ENCODE peak calls at places on chromosomes 5 and 9, in four cellular contexts. Y, Z, A and J are unnamed samples.

GRCh38 chr5:167820266-167820988 is 471.0 kb upstream of the WWC1 start:
- DNase-seq in Y (no peak), Z (no peak), A (no peak), J (no peak)

GRCh38 chr5:66958126-66958983 is 238.2 kb downstream of the CD180 start:
- DNase-seq in Y (peak; percentile 55), Z (no peak), A (no peak), J (no peak)

GRCh38 chr5:43313854-43314457 is 744 bp upstream of the HMGCS1 start:
- DNase-seq in Y (no peak), Z (no peak), A (no peak), J (no peak)

GRCh38 chr5:123358751-123359150 is 64.5 kb downstream of the CEP120 start:
- DNase-seq in Y (no peak), Z (no peak), A (no peak), J (no peak)

GRCh38 chr5:176863765-176864098 is 35.4 kb downstream of the HK3 start:
- DNase-seq in Y (no peak), Z (no peak), A (no peak), J (no peak)

GRCh38 chr9:5514608-5515260 is 4.4 kb downstream of the PDCD1LG2 start:
- DNase-seq in Y (no peak), Z (no peak), A (no peak), J (no peak)

GRCh38 chr9:136016221-136016881 is 55.2 kb upstream of the UBAC1 start:
- DNase-seq in Y (no peak), Z (no peak), A (no peak), J (no peak)

GRCh38 chr5:85182344-85182743 is 797.7 kb upstream of the EDIL3 start:
- DNase-seq in Y (no peak), Z (no peak), A (no peak), J (no peak)

GRCh38 chr9:95411211-95411892 is 93.8 kb upstream of the FANCC start:
- DNase-seq in Y (no peak), Z (no peak), A (no peak), J (no peak)

DNA sequence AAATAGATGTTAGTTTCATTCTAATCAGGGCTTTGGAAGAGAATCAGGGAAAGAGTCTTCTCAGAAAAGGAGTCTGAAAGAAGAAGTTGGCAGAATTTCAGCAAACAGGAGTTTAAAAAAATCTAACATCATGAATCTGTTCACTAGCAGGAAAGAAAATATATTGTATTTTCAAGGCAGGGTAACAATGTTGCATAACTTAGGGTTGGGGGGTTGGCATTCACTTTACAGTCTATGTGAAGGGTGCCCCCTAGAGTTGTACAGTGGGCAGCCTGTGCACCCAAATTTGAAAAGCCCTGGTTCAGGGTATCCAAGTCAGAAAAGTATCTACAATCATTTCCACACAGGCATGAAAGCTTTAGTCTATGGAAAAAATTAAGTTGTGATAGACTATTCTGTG is 348.4 kb upstream of the SLC30A5 start:
- DNase-seq in Y (no peak), Z (no peak), A (no peak), J (no peak)
- TF ChIP-seq CTCF in Y (peak; percentile 47), Z (peak; percentile 34), A (peak; percentile 49), J (peak; percentile 48)

GRCh38 chr5:138276402-138277054 is 2.1 kb upstream of the GFRA3 start:
- DNase-seq in Y (no peak), Z (no peak), A (peak; percentile 44), J (no peak)
- TF ChIP-seq CTCF in Y (no peak), Z (no peak), A (no peak), J (no peak)

GRCh38 chr9:120714846-120715231 is 569 bp upstream of the MEGF9 start:
- DNase-seq in Y (no peak), Z (no peak), A (no peak), J (no peak)

GRCh38 chr9:120712539-120713031 is 1.7 kb downstream of the MEGF9 start:
- DNase-seq in Y (no peak), Z (no peak), A (no peak), J (no peak)

GRCh38 chr9:120714088-120714845 is at the start of gene MEGF9:
- DNase-seq in Y (peak; percentile 96), Z (peak; percentile 94), A (peak; percentile 99), J (peak; percentile 96)

GRCh38 chr9:120711841-120712538 is 2.3 kb downstream of the MEGF9 start:
- DNase-seq in Y (no peak), Z (no peak), A (no peak), J (no peak)

DNA sequence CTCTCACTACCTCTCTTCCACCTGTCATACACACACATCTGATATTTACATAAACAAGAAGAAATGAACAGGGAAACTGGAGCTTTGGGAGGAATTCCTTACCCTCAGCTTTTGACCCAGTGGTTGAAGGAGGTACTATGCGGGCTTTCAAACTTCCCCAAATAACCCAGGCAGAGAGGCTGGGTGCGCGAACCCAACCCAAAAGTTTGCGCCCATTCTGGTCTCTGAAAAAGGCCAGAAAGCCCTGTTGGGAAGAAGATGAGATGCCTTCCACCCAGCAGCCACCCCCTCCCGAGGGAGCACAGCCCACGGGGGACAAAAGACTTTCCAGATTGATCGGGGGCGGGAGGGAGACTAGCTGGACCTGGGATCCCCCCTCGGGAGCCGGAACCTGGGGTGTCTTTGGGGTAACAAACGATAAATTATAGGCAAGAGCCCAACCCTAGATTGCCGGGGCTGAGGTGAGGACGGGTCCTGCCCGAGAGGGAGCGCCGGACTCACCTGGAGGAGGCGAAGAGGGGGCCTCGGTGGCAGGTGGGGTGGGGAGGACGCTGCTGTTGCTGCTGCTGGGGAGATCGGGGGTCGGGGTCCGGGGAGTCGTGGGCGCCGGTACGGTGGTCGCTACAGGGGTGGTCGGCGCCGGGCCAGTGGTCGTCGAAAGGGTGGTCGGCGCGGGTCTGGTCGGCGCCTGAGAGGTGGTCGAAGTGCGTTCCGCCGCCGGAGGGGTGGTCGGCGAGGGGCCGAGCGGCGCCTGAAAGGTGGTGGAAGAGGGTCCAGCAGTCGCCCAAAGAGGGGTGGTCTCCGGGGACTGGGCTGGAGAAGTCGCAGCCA is 798 bp downstream of the MEGF9 start:
- DNase-seq in Y (no peak), Z (peak; percentile 28), A (peak; percentile 42), J (no peak)
- TF ChIP-seq CTCF in Y (no peak), Z (no peak), A (no peak), J (peak; percentile 50)

DNA sequence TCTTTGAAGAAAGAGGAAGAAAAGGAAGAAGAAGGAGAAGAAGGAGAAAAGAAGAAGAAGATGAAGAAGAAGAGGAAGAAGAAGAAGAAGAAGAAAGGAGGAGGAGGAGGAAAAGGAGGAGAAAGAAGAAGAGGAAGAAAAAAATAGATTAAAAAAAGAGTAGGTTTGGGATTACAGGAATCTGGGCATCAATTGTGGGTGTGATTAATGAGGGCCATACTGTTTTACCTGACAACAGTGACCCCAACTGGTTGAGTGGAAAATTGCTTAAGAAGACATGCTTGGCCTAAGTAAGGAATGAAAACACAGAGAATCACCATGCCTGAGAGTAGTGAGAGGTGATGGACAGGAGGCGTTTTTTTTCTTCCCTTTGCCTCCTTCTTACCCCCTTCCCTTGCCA is 114.6 kb downstream of the FAM170A start:
- DNase-seq in Y (peak; percentile 53), Z (peak; percentile 6), A (peak; percentile 57), J (no peak)
- TF ChIP-seq CTCF in Y (peak; percentile 58), Z (no peak), A (peak; percentile 78), J (peak; percentile 72)

GRCh38 chr5:128413356-128413755 is 124.7 kb downstream of the FBN2 start:
- DNase-seq in Y (no peak), Z (no peak), A (no peak), J (no peak)

GRCh38 chr5:128408622-128409021 is 129.4 kb downstream of the FBN2 start:
- DNase-seq in Y (no peak), Z (no peak), A (peak; percentile 10), J (no peak)

GRCh38 chr5:128409401-128409800 is 128.6 kb downstream of the FBN2 start:
- DNase-seq in Y (no peak), Z (no peak), A (no peak), J (no peak)

GRCh38 chr5:128414469-128414868 is 123.6 kb downstream of the FBN2 start:
- DNase-seq in Y (no peak), Z (no peak), A (no peak), J (no peak)

DNA sequence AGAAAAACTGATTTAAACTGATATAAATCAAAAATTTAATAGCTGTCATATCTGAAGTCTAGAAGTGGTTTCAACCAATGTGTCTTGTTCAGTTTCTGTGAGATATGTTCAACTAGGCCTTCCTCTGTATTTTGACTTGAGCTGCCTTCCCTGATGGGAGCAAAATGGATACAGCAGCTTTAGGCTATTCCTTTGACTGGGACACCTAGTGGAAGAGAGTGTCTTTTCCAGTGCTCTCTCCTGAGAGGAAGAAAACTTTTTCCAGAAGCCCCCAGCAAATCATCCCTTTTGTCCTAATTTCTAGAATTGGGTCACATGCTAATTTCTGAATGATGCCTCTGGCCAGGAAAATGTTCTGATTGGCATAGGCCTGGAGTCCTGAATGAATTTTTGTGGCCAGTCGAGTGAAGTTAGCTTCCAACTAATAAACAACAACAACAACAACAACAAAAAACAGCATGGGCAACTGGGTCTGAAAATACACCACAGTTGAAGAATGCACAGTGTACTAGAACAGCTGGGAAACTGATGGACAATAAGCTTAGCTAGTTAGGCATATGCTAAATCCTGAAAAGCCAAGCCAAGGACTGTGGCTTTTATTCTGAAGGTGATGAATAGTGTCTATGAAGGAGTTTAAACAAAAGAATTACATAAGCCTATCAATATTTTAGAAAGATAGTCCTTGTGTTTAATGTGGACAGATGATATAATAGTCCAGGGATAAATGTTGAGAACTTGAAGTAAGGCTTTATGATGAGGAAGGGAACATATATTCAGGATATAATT is 125.7 kb downstream of the FBN2 start:
- DNase-seq in Y (no peak), Z (no peak), A (no peak), J (no peak)
- TF ChIP-seq CTCF in Y (peak; percentile 20), Z (no peak), A (no peak), J (peak; percentile 19)

DNA sequence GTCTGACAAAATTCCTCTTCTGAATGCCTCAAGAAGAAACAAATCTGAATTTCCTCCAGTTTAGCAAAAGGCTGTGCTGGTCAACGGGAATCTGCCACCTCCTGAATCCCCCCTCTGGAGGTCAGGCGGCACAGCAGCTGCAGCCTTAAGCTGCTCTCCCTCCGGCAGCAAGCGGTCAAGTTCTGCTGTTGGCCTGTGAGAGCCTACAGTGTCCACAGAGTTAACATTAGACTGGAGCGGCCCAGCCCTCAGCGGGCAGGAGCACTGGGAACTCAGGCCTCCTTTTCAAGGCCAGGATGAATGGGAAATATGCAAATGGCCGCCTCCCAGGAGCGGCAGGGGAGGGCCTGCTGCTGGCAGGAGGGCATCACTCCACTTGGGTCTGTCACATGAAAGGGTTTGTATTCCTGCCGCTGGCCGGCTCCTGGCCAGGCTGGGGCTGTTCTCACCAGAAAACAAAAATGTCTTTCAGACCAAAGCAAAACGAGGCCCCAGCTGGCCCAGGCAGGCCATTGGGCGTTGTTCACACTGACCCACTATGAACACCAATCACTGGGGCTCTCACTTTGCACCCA is 8.2 kb downstream of the ACSL6 start:
- DNase-seq in Y (no peak), Z (no peak), A (no peak), J (no peak)
- TF ChIP-seq CTCF in Y (peak; percentile 53), Z (no peak), A (no peak), J (peak; percentile 68)

GRCh38 chr5:133082128-133082527 is 30.3 kb downstream of the HSPA4 start:
- DNase-seq in Y (no peak), Z (no peak), A (no peak), J (no peak)
- TF ChIP-seq CTCF in Y (no peak), Z (no peak), A (no peak), J (no peak)

DNA sequence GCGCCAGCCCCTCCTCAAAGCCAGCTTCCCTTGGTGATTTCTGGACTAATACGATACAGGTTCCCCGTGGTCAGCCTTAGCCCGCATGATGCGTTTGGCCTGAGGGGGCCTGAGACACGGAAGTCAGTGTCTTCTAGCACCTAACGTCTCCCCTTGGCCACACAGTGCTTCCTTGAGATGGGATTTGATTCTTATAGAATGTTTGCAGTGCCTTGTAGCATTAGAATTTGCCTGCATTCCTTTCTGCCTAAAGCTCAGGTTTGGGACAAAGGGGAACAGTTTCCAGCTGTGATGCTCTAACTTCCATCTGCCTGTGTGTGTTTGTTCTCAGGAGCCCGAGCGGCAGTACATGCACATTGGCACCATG is 34.4 kb downstream of the CFAP90 start:
- DNase-seq in Y (no peak), Z (no peak), A (no peak), J (no peak)
- TF ChIP-seq CTCF in Y (no peak), Z (peak; percentile 2), A (no peak), J (peak; percentile 3)

GRCh38 chr9:73841018-73841417 is 656.1 kb upstream of the RORB start:
- DNase-seq in Y (no peak), Z (no peak), A (no peak), J (no peak)
- TF ChIP-seq CTCF in Y (no peak), Z (no peak), A (no peak), J (no peak)